ENCODE peak calls at places on chromosomes 16 and 17, in eight cellular contexts. U is heart right ventricle, X is neuronal stem cell, Z is kidney, H is PC-9, L is K562, O is SJSA1, D is GM23248. Y is an unnamed sample. For H3K4me1 and H3K36me3, the result is how much of the 10 kb centered on the place peaks cover.

GRCh38 chr16:48909231-48909630 is 299.3 kb upstream of the N4BP1 start:
- DNase-seq in U (no peak), X (no peak), Z (no peak), H (no peak), L (no peak), O (no peak), D (no peak), Y (no peak)

GRCh38 chr17:32157225-32157624 is 14.9 kb downstream of the RHOT1 start:
- DNase-seq in U (no peak), X (no peak), Z (no peak), H (no peak), L (no peak), O (no peak), D (peak), Y (no peak)

GRCh38 chr16:17261197-17261858 is 209.4 kb downstream of the XYLT1 start:
- DNase-seq in U (no peak), X (no peak), Z (no peak), H (no peak), L (no peak), O (no peak), D (no peak), Y (no peak)

GRCh38 chr16:27495191-27495590 is 54.5 kb downstream of the GTF3C1 start:
- DNase-seq in U (no peak), X (no peak), Z (peak), H (no peak), L (no peak), O (peak), D (peak), Y (peak)

GRCh38 chr17:54860617-54861468 is 39.8 kb upstream of the TOM1L1 start:
- DNase-seq in U (no peak), X (no peak), Z (no peak), H (no peak), L (peak), O (no peak), D (no peak), Y (no peak)

GRCh38 chr16:74837056-74837455 is 62.4 kb upstream of the FA2H start:
- DNase-seq in U (no peak), X (no peak), Z (no peak), H (no peak), L (no peak), O (no peak), D (no peak), Y (no peak)

GRCh38 chr17:78325076-78325712 is 34.7 kb downstream of the SOCS3 start:
- DNase-seq in U (peak), X (no peak), Z (peak), H (no peak), L (peak), O (peak), D (peak), Y (peak)

GRCh38 chr16:56610017-56610608 is 1.7 kb downstream of the MT2A start:
- DNase-seq in U (no peak), X (no peak), Z (peak), H (peak), L (no peak), O (peak), D (peak), Y (peak)

GRCh38 chr17:29557717-29558116 is 9.1 kb downstream of the ABHD15 start:
- DNase-seq in U (no peak), X (no peak), Z (no peak), H (no peak), L (no peak), O (no peak), D (no peak), Y (no peak)

GRCh38 chr16:11602321-11602720 is 15.6 kb upstream of the LITAF start:
- DNase-seq in U (no peak), X (no peak), Z (no peak), H (no peak), L (no peak), O (no peak), D (no peak), Y (no peak)

GRCh38 chr17:44795928-44796327 is 34.2 kb downstream of the GJC1 start:
- DNase-seq in U (no peak), X (no peak), Z (peak), H (no peak), L (no peak), O (peak), D (no peak), Y (no peak)

GRCh38 chr17:7573324-7574080 is 5.9 kb upstream of the CD68 start:
- DNase-seq in U (peak), X (peak), Z (peak), H (peak), L (peak), O (peak), D (peak), Y (peak)

GRCh38 chr16:85735225-85735722 is 15.6 kb downstream of the C16orf74 start:
- DNase-seq in U (no peak), X (no peak), Z (no peak), H (no peak), L (no peak), O (no peak), D (no peak), Y (peak)

GRCh38 chr16:72877374-72878028 is 170.4 kb downstream of the ZFHX3 start:
- DNase-seq in U (no peak), X (no peak), Z (no peak), H (peak), L (no peak), O (peak), D (peak), Y (peak)

GRCh38 chr17:55773671-55774070 is 22.8 kb downstream of the PCTP start:
- DNase-seq in U (no peak), X (no peak), Z (no peak), H (no peak), L (no peak), O (no peak), D (no peak), Y (no peak)

GRCh38 chr17:49616546-49617205 is 41.0 kb downstream of the NXPH3 start:
- DNase-seq in U (peak), X (no peak), Z (peak), H (no peak), L (no peak), O (no peak), D (peak), Y (peak)

GRCh38 chr17:16886655-16887322 is 85.1 kb downstream of the TNFRSF13B start:
- DNase-seq in U (no peak), X (no peak), Z (no peak), H (no peak), L (no peak), O (no peak), D (peak), Y (no peak)

DNA sequence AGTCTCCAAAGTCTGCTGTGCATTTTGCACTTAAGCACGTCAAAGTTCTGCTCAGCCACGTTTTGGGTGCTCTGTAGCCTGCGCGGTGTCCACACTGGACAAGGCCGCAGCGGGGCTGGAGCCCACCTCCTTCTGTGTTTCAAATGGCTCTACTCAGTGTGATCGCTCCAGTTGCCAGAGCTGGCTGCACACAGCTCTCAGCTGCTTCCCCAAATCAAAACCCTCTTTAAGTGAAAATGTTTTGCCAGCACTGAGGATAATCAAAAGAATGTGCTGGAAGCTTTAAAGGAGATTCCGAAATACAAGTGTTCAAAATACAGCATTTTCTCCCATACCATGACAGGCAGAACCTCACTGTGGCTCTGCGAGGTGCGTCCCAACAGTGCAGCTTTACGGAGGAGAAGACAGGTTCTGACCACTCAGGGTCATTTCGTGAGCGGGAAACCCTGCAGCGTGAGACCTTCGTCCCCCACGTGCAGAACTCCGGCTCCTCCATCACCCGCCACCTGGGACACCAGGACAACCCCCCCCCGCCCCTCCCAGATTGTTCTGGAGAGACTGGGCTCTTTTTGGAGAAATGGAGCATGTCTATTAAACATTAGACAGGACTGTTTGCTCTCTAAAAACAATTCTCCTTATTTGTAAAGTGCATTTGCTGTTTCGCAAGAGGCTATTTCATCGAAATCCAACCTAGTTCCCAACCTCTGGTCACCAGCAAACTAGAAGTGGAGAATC is 16.6 kb downstream of the TBC1D16 start:
- DNase-seq in U (no peak), X (no peak), Z (no peak), H (no peak), L (no peak), O (no peak), D (peak), Y (peak)
- H3K4me1 ChIP-seq in U (under half), X (under half), Z (under half), H (under half), L (under half), O (under half), D (under half), Y (under half)

GRCh38 chr16:69344171-69344570 is 4.6 kb downstream of the NIP7 start:
- DNase-seq in U (no peak), X (no peak), Z (no peak), H (no peak), L (no peak), O (no peak), D (no peak), Y (no peak)

GRCh38 chr16:69340095-69340644 is 598 bp downstream of the NIP7 start:
- DNase-seq in U (peak), X (no peak), Z (no peak), H (no peak), L (no peak), O (no peak), D (peak), Y (peak)

GRCh38 chr16:69334696-69335095 is 4.3 kb upstream of the PDF start:
- DNase-seq in U (no peak), X (no peak), Z (peak), H (no peak), L (no peak), O (no peak), D (no peak), Y (no peak)

GRCh38 chr16:69339289-69340094 is at the start of the genes COG8 and NIP7:
- DNase-seq in U (peak), X (peak), Z (peak), H (peak), L (peak), O (peak), D (peak), Y (peak)

DNA sequence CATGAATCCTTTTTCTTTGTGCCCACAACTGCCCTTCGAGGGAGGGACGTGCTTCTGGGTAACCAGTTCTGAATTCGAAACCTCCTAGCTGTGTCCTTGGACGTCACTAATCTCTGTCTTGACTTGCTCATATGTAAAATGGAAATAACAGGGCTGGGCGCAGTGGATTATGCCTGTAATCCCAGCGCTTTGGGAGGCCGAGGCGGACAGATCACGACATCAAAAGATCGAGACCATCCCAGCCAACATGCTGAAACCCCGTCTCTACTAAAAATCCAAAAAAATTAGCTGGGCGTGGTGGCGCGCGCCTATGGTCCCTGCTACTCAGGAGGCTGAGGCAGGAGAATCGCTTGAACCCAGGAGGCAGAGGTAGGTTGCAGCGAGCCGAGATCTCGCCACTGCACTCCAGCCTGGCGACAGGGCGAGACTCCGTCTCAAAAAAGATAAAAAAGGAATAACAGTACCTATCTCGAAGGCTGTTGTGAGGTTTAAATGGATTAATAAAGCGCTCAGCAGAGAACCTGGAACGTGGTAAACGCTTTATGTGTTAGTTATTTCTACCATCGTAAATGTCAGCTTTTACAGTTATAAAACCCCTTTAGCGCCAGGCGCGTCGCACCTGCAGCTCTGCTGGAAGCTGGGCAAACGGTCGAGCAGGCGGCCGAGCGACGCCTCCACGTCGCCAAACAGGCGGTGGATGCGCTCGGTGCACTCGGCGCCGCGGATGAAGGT is 641 bp downstream of the COG8 start:
- DNase-seq in U (no peak), X (no peak), Z (peak), H (no peak), L (no peak), O (peak), D (no peak), Y (no peak)
- H3K36me3 ChIP-seq in U (half or more), X (half or more), Z (under half), H (under half), L (half or more), O (half or more), D (under half), Y (half or more)

GRCh38 chr16:1758923-1759322 is 12.4 kb downstream of the NME3 start:
- DNase-seq in U (no peak), X (no peak), Z (no peak), H (no peak), L (no peak), O (no peak), D (no peak), Y (no peak)
- H3K4me1 ChIP-seq in U (under half), X (under half), Z (under half), H (under half), L (half or more), O (under half), D (under half), Y (under half)

DNA sequence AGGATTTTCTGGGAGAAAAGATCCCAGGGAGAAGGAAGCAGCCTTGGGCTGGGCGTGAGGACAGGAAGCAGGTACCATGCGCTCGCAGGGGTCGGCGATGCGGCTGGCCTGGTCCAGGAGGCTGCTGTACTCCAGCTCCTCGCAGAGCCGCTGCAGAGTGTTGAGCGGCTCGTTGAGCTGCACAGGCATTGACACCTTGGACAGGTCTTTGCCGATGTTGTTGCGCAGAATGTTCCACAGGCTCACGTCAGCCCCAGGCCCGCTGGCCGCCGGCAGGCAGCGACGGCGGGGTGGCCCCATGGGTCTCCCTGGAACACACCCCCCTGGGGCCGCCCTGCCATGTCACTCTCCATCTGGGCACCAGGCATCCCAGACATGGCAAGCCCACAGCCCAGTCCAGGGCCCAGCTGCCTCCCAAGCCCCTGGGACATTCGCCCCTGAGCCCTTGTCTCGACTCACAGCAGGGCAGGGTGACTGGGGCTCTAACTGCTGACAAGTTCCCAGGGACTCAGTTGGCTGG is 8.0 kb downstream of the OSBPL7 start:
- DNase-seq in U (no peak), X (no peak), Z (no peak), H (no peak), L (no peak), O (peak), D (no peak), Y (no peak)
- H3K36me3 ChIP-seq in U (half or more), X (under half), Z (under half), H (under half), L (under half), O (half or more), D (under half), Y (under half)

GRCh38 chr16:84467256-84467655 is 37.2 kb downstream of the MEAK7 start:
- DNase-seq in U (no peak), X (no peak), Z (no peak), H (no peak), L (no peak), O (no peak), D (peak), Y (no peak)
- H3K4me1 ChIP-seq in U (under half), X (under half), Z (under half), H (under half), L (under half), O (under half), D (under half), Y (under half)

Y was measured in osteoblast.